ENCODE peak calls at places on chromosomes 5 and 9, in six cellular contexts. P is K562, V is upper lobe of left lung, W is GM12878, R is A549, G is HepG2. C is an unnamed sample.

GRCh38 chr9:82295177-82295576 is 306.6 kb downstream of the SPATA31D1 start:
- ATAC-seq in P (no peak), V (no peak), W (no peak), R (no peak), G (no peak), C (no peak)

GRCh38 chr9:121674952-121675351 is 23.5 kb downstream of the DAB2IP start:
- ATAC-seq in P (no peak), V (no peak), W (no peak), R (peak; percentile 41), G (no peak), C (no peak)

GRCh38 chr9:136045595-136046554 is 49.2 kb downstream of the NACC2 start:
- ATAC-seq in P (no peak), V (no peak), W (no peak), R (no peak), G (no peak), C (peak; percentile 42)

GRCh38 chr9:69293186-69293585 is 31.8 kb upstream of the ENTREP1 start:
- ATAC-seq in P (no peak), V (no peak), W (no peak), R (no peak), G (no peak), C (no peak)

GRCh38 chr5:129511291-129511690 is 51.2 kb downstream of the ADAMTS19 start:
- ATAC-seq in P (no peak), V (no peak), W (no peak), R (no peak), G (no peak), C (no peak)

GRCh38 chr5:95390812-95391492 is at the start of gene FAM81B:
- ATAC-seq in P (no peak), V (no peak), W (no peak), R (no peak), G (no peak), C (no peak)

GRCh38 chr9:1879501-1879900 is 135.6 kb upstream of the SMARCA2 start:
- ATAC-seq in P (no peak), V (no peak), W (peak; percentile 59), R (no peak), G (no peak), C (no peak)

GRCh38 chr5:137300411-137301240 is 198.5 kb downstream of the SPOCK1 start:
- ATAC-seq in P (no peak), V (no peak), W (no peak), R (no peak), G (no peak), C (peak; percentile 51)

GRCh38 chr5:132080595-132080994 is 7.0 kb downstream of the CSF2 start:
- ATAC-seq in P (no peak), V (no peak), W (no peak), R (no peak), G (no peak), C (no peak)

GRCh38 chr5:94693043-94693822 is 74.8 kb downstream of the SLF1 start:
- ATAC-seq in P (peak; percentile 78), V (no peak), W (peak; percentile 86), R (peak; percentile 85), G (peak; percentile 69), C (no peak)

GRCh38 chr9:71368157-71368556 is 246.7 kb upstream of the TRPM3 start:
- ATAC-seq in P (no peak), V (no peak), W (no peak), R (no peak), G (no peak), C (no peak)

GRCh38 chr5:142913728-142914338 is 143.7 kb downstream of the ARHGAP26 start:
- ATAC-seq in P (no peak), V (no peak), W (no peak), R (peak; percentile 67), G (peak; percentile 51), C (no peak)

GRCh38 chr5:130549884-130550552 is 615.0 kb downstream of the HINT1 start:
- ATAC-seq in P (no peak), V (no peak), W (no peak), R (peak; percentile 82), G (no peak), C (no peak)

GRCh38 chr5:177600458-177601018 is 606 bp downstream of the B4GALT7 start:
- ATAC-seq in P (no peak), V (no peak), W (peak; percentile 18), R (peak; percentile 2), G (peak; percentile 7), C (no peak)

GRCh38 chr5:14503017-14503680 is 78.4 kb upstream of the OTULINL start:
- ATAC-seq in P (no peak), V (no peak), W (no peak), R (no peak), G (no peak), C (no peak)

GRCh38 chr9:19087601-19088000 is 15.1 kb downstream of the HAUS6 start:
- ATAC-seq in P (peak; percentile 34), V (no peak), W (no peak), R (peak; percentile 66), G (peak; percentile 69), C (no peak)

GRCh38 chr5:150740992-150741391 is 17.8 kb downstream of the DCTN4 start:
- ATAC-seq in P (no peak), V (no peak), W (no peak), R (no peak), G (no peak), C (no peak)

GRCh38 chr9:78286946-78287388 is 10.0 kb upstream of the PSAT1 start:
- ATAC-seq in P (no peak), V (no peak), W (no peak), R (no peak), G (peak; percentile 93), C (no peak)

GRCh38 chr5:80667384-80667783 is 12.6 kb upstream of the DHFR start:
- ATAC-seq in P (no peak), V (no peak), W (no peak), R (no peak), G (no peak), C (no peak)

DNA sequence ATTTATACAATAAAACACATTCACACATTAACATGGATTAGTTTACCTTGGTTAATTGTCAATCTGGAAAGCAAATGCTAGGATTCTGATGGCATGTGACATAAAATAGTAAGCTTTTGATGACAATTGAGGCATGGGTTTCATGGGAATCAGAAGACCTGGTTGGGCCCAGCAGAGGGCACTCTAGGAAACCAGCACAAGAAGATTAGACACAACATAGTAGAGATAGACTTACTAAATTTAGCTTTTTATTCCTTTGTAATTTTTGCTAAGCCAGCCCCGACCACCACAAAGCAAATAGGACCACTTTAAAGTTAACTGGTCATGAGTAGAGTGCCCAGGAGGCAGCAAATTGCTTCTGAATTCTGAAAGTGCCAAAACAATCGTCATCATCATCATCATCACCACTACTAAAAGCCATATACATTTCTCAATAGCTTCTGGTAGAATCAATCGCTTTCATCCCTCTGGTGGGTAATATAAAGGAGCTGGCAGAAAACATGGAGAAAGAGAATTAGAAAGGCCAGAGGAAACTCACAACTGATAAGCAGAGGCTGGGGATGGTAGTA is 163.2 kb downstream of the ARRDC3 start:
- ATAC-seq in P (peak; percentile 85), V (no peak), W (no peak), R (peak; percentile 70), G (peak; percentile 53), C (no peak)
- TF ChIP-seq EP300 in P (no peak), V (no peak), W (no peak), R (no peak), G (no peak), C (no peak)

GRCh38 chr5:83306572-83307241 is 164.8 kb upstream of the VCAN start:
- ATAC-seq in P (no peak), V (peak; percentile 92), W (peak; percentile 98), R (no peak), G (no peak), C (peak; percentile 91)
- TF ChIP-seq EP300 in P (no peak), V (no peak), W (peak; percentile 47), R (no peak), G (no peak), C (no peak)

DNA sequence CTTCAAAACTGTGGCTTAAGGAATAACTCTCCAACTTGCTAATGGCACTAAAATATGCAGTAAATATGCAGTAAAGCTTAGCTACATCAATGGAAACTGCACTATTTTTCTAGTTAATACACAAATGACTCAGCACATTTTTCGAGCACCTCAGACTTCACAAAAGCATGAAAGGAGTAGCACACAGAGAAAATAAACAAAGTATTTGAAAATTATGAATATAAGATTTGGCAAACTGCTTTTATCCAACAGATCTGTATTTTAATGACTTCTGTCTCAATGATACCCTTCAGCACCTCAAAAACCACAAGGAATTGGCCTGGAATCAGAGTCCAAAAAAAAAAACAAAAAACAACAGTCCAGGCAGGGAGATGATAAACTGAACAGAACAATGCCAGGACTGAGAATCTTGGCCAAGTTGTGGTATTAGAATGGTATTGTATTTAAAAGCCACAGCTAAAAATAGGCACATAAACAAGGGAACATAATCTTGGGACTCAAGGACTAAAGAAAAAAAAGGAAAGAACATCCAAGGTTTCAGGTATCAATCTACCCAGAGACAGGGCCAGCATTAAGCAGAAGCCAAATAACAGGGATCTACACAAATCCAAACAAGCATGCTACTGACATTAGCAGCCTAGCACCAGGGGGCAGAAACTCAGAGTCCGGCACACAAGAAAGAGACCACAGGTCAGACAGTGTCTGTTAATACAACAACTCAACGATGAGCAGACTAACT is 21.4 kb downstream of the TMEM245 start:
- ATAC-seq in P (peak; percentile 87), V (no peak), W (peak; percentile 32), R (peak; percentile 92), G (peak; percentile 99), C (peak; percentile 67)
- TF ChIP-seq EP300 in P (peak; percentile 18), V (no peak), W (no peak), R (no peak), G (no peak), C (no peak)

DNA sequence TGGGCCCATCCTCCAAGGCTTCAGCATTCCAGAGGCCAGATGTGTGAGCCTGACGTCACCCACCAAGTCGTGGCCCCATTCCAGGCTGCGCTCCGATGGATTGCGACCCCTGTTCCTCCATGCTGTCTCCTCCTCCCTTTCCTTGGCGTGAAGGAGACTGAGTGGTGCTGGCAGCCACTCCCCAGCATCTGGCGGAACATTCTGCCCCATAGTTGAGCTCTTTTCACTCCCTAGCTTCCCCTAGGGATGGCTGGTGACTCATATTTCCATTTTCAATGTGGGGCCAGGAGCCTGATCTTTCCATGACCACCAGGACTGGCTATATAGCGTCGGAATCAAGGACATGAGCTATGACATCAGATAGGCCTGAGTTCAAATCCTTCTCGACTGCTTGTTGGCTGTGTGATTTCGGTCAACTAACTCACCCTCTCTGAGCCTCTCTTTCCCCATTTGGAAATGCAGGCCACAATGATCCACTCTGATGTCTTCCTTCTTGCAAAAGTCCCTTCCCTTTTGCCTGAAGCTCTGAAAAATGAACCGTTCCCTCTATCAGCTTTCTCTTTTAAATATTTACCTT is 24.5 kb upstream of the DUSP1 start:
- ATAC-seq in P (no peak), V (peak; percentile 79), W (no peak), R (no peak), G (no peak), C (peak; percentile 94)
- TF ChIP-seq EP300 in P (no peak), V (no peak), W (no peak), R (no peak), G (no peak), C (peak; percentile 90)

C was measured in gastroesophageal sphincter.